ENCODE peak calls at places on chromosomes 4 and X, in five cellular contexts. Y is mammary epithelial cell, X is aorta, P is transverse colon, M is lung. F is an unnamed sample. For H3K27me3, the result is how much of the 10 kb centered on the place peaks cover.

GRCh38 chr4:76811604-76812412 is 86.1 kb downstream of the SOWAHB start:
- DNase-seq in X (no peak), Y (no peak), P (no peak), M (no peak), F (no peak)

GRCh38 chrX:18468599-18468998 is 43.2 kb downstream of the CDKL5 start:
- DNase-seq in M (no peak), P (no peak), Y (no peak), X (no peak), F (no peak)

GRCh38 chrX:154304901-154305300 is 9.3 kb downstream of the TKTL1 start:
- DNase-seq in M (no peak), Y (no peak), X (no peak), P (no peak), F (no peak)

GRCh38 chrX:9844936-9845573 is 58.8 kb downstream of the SHROOM2 start:
- DNase-seq in M (no peak), P (no peak), Y (no peak), X (no peak), F (no peak)

GRCh38 chrX:119853449-119853848 is 686 bp upstream of the UPF3B start:
- DNase-seq in X (no peak), M (no peak), Y (no peak), P (peak), F (no peak)

GRCh38 chr4:186554890-186555827 is at the start of gene MTNR1A:
- DNase-seq in M (no peak), P (peak), X (no peak), Y (no peak), F (peak)

GRCh38 chr4:124941267-124941666 is 228.7 kb upstream of the ANKRD50 start:
- DNase-seq in Y (peak), P (no peak), X (no peak), M (no peak), F (no peak)

GRCh38 chr4:84529169-84529751 is 30.2 kb upstream of the NKX6-1 start:
- DNase-seq in P (no peak), X (no peak), Y (no peak), M (no peak), F (peak)

GRCh38 chr4:2977116-2978097 is 14.0 kb downstream of the GRK4 start:
- DNase-seq in X (no peak), M (no peak), P (no peak), Y (no peak), F (no peak)

GRCh38 chrX:108945883-108946523 is 209.6 kb upstream of the IRS4 start:
- DNase-seq in P (no peak), Y (peak), X (no peak), M (no peak), F (no peak)

GRCh38 chr4:19983072-19983471 is 268.6 kb upstream of the SLIT2 start:
- DNase-seq in Y (peak), X (no peak), M (no peak), P (no peak), F (no peak)

GRCh38 chr4:150584198-150584593 is 2.2 kb downstream of the MAB21L2 start:
- DNase-seq in M (no peak), Y (no peak), X (no peak), P (no peak), F (no peak)
- H3K27me3 ChIP-seq in M (under half), Y (under half), X (under half), P (under half), F (half or more)

GRCh38 chr4:72568959-72569718 is at the start of gene ADAMTS3:
- DNase-seq in X (peak), P (peak), M (peak), Y (peak), F (peak)

GRCh38 chr4:72567036-72567435 is 2.0 kb downstream of the ADAMTS3 start:
- DNase-seq in P (no peak), Y (no peak), X (no peak), M (no peak), F (no peak)

GRCh38 chr4:72566573-72566972 is 2.4 kb downstream of the ADAMTS3 start:
- DNase-seq in P (no peak), X (no peak), Y (no peak), M (no peak), F (no peak)

GRCh38 chr4:72569719-72570235 is 756 bp upstream of the ADAMTS3 start:
- DNase-seq in Y (no peak), P (no peak), M (no peak), X (no peak), F (no peak)

GRCh38 chr4:72567821-72568620 is 1.0 kb downstream of the ADAMTS3 start:
- DNase-seq in M (peak), P (peak), Y (peak), X (peak), F (peak)
- H3K27me3 ChIP-seq in M (under half), P (under half), Y (under half), X (under half), F (under half)

DNA sequence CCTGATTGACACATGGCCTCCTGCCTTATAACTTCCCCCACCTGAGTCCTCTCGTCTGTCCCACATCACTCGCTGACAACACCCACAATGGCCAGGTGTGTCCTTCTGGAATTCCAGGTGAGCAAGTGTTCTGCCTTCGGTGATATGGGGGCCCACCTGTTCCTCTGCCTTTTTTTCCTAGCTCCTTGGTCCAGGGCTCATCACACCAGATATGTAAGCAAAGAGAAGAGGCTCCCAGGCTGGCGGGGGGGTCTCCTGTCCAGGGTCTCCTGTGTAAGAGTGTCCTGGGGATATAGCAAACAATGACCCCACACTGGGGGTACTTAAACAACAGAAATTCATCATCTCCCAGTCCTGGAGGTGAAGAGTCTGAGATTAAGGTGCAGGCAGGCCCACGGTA is 25.2 kb downstream of the P2RY8 start:
- DNase-seq in M (no peak), X (no peak), Y (no peak), P (no peak), F (no peak)
- H3K27me3 ChIP-seq in M (under half), X (under half), Y (under half), P (under half), F (under half)

DNA sequence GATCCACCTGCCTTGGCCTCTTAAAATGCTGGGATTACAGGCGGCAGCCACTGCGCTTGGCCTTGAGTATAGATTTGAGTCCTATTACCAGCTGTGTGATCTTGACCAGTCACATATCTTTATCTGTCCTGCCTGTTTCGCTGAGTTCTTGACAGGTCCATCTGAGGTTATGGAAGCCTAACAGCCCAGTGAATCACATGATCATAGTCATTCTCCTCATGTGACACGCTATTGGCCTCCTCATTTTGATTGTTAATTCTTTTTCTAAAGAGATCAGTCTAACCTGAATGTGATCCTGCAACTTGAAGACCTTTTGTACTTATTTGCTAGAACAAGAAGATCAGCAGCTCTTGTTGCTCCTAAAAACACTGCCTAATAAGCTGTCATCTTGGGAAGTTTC is 86.7 kb downstream of the CHRNA9 start:
- DNase-seq in P (no peak), Y (no peak), X (no peak), M (no peak), F (no peak)
- H3K27me3 ChIP-seq in P (under half), Y (under half), X (under half), M (under half), F (under half)

F was measured in H7.